ENCODE peak calls at places on chromosomes 7 and 10, in nine cellular contexts. K is ovary, N is H1, I is thyroid gland, Z is sigmoid colon, C is transverse colon, J is adrenal gland, A is spleen, D is breast epithelium. F is an unnamed sample.
A peak's percentile ranks its signal among the peaks of the same experiment; 100 is the strongest.

GRCh38 chr7:45683556-45684148 is 109.5 kb downstream of the ADCY1 start:
- DNase-seq in K (no peak), N (no peak), I (no peak), Z (no peak), C (no peak), J (no peak), A (peak; percentile 40), D (peak; percentile 33), F (peak; percentile 40)

GRCh38 chr7:92880212-92881090 is 44.1 kb upstream of the CDK6 start:
- DNase-seq in K (no peak), N (peak; percentile 27), I (no peak), Z (no peak), C (no peak), J (no peak), A (peak; percentile 67), D (no peak), F (no peak)

GRCh38 chr7:81175291-81175942 is 256.6 kb upstream of the SEMA3C start:
- DNase-seq in K (no peak), N (no peak), I (no peak), Z (no peak), C (no peak), J (no peak), A (no peak), D (no peak), F (no peak)

GRCh38 chr7:44078521-44078920 is 3.8 kb downstream of the POLM start:
- DNase-seq in K (peak; percentile 24), N (no peak), I (peak; percentile 86), Z (no peak), C (no peak), J (no peak), A (peak; percentile 68), D (no peak), F (no peak)

GRCh38 chr10:129978322-129978721 is 14.2 kb upstream of the EBF3 start:
- DNase-seq in K (no peak), N (no peak), I (no peak), Z (no peak), C (no peak), J (no peak), A (no peak), D (no peak), F (no peak)

GRCh38 chr10:79311581-79312407 is 35.5 kb upstream of the PPIF start:
- DNase-seq in K (no peak), N (no peak), I (no peak), Z (no peak), C (no peak), J (no peak), A (peak; percentile 68), D (no peak), F (no peak)

GRCh38 chr10:6102128-6102527 is 13.3 kb downstream of the RBM17 start:
- DNase-seq in K (no peak), N (no peak), I (no peak), Z (no peak), C (peak; percentile 34), J (no peak), A (no peak), D (no peak), F (peak; percentile 81)

GRCh38 chr7:48182736-48183369 is 11.6 kb downstream of the ABCA13 start:
- DNase-seq in K (no peak), N (no peak), I (no peak), Z (no peak), C (no peak), J (no peak), A (no peak), D (no peak), F (no peak)

GRCh38 chr10:66752714-66753113 is 173.1 kb upstream of the LRRTM3 start:
- DNase-seq in K (no peak), N (no peak), I (no peak), Z (no peak), C (no peak), J (no peak), A (no peak), D (no peak), F (no peak)

GRCh38 chr10:75097666-75098285 is 13.7 kb upstream of the SAMD8 start:
- DNase-seq in K (no peak), N (no peak), I (no peak), Z (no peak), C (no peak), J (no peak), A (no peak), D (no peak), F (no peak)

GRCh38 chr7:25255603-25256320 is 27.5 kb upstream of the NPVF start:
- DNase-seq in K (no peak), N (no peak), I (no peak), Z (no peak), C (peak; percentile 29), J (no peak), A (no peak), D (no peak), F (no peak)

GRCh38 chr7:1055084-1055450 is 10.7 kb downstream of the GPR146 start:
- DNase-seq in K (peak; percentile 93), N (no peak), I (peak; percentile 63), Z (peak; percentile 94), C (peak; percentile 51), J (peak; percentile 47), A (peak; percentile 89), D (no peak), F (peak; percentile 31)

GRCh38 chr7:128833148-128833938 is 3.1 kb downstream of the FLNC start:
- DNase-seq in K (peak; percentile 76), N (no peak), I (no peak), Z (peak; percentile 94), C (peak; percentile 48), J (no peak), A (peak; percentile 66), D (no peak), F (no peak)

GRCh38 chr10:89861584-89862287 is 160.3 kb downstream of the KIF20B start:
- DNase-seq in K (no peak), N (no peak), I (peak; percentile 52), Z (no peak), C (no peak), J (no peak), A (no peak), D (no peak), F (no peak)

GRCh38 chr7:72063325-72063724 is 348.8 kb downstream of the CALN1 start:
- DNase-seq in K (no peak), N (no peak), I (no peak), Z (no peak), C (no peak), J (no peak), A (no peak), D (no peak), F (no peak)

GRCh38 chr7:33129806-33130153 is 416 bp downstream of the BBS9 start:
- DNase-seq in K (no peak), N (no peak), I (no peak), Z (no peak), C (no peak), J (no peak), A (no peak), D (no peak), F (no peak)

GRCh38 chr7:65268782-65269149 is 104.9 kb upstream of the ZNF92 start:
- DNase-seq in K (no peak), N (no peak), I (no peak), Z (no peak), C (no peak), J (no peak), A (no peak), D (no peak), F (no peak)

GRCh38 chr7:65264258-65264657 is 109.4 kb upstream of the ZNF92 start:
- DNase-seq in K (no peak), N (no peak), I (no peak), Z (no peak), C (no peak), J (no peak), A (no peak), D (no peak), F (no peak)

GRCh38 chr7:65265959-65266519 is 107.6 kb upstream of the ZNF92 start:
- DNase-seq in K (no peak), N (no peak), I (no peak), Z (no peak), C (no peak), J (no peak), A (no peak), D (no peak), F (no peak)

GRCh38 chr7:65269150-65269856 is 104.4 kb upstream of the ZNF92 start:
- DNase-seq in K (peak; percentile 41), N (peak; percentile 88), I (peak; percentile 25), Z (no peak), C (no peak), J (peak; percentile 28), A (no peak), D (no peak), F (no peak)
- TF ChIP-seq POLR2A in K (no peak), N (peak; percentile 95), I (no peak), Z (no peak), C (no peak), J (no peak), A (no peak), D (no peak), F (no peak)

GRCh38 chr10:4353964-4354363 is 472.0 kb upstream of the AKR1E2 start:
- DNase-seq in K (no peak), N (no peak), I (no peak), Z (no peak), C (no peak), J (no peak), A (no peak), D (no peak), F (no peak)

GRCh38 chr10:4354382-4354812 is 471.6 kb upstream of the AKR1E2 start:
- DNase-seq in K (no peak), N (no peak), I (no peak), Z (no peak), C (peak; percentile 28), J (no peak), A (no peak), D (no peak), F (no peak)

GRCh38 chr10:4352566-4352961 is 473.4 kb upstream of the AKR1E2 start:
- DNase-seq in K (no peak), N (no peak), I (peak; percentile 68), Z (peak; percentile 81), C (no peak), J (no peak), A (no peak), D (no peak), F (no peak)

GRCh38 chr10:4353059-4353655 is 472.9 kb upstream of the AKR1E2 start:
- DNase-seq in K (no peak), N (no peak), I (peak; percentile 8), Z (no peak), C (no peak), J (no peak), A (no peak), D (no peak), F (no peak)

GRCh38 chr10:4355346-4355745 is 470.7 kb upstream of the AKR1E2 start:
- DNase-seq in K (no peak), N (no peak), I (no peak), Z (no peak), C (no peak), J (no peak), A (no peak), D (no peak), F (no peak)
- H3K27ac ChIP-seq in K (no peak overlapping the region), N (no peak overlapping the region), I (no peak overlapping the region), Z (no peak overlapping the region), C (no peak overlapping the region), J (no peak overlapping the region), A (no peak overlapping the region), D (no peak overlapping the region), F (no peak overlapping the region)

GRCh38 chr7:40482794-40483374 is 348.1 kb downstream of the SUGCT start:
- DNase-seq in K (no peak), N (no peak), I (no peak), Z (no peak), C (no peak), J (no peak), A (no peak), D (no peak), F (no peak)
- H3K4me3 ChIP-seq in K (no peak overlapping the region), N (no peak overlapping the region), I (no peak overlapping the region), Z (no peak overlapping the region), C (no peak overlapping the region), J (no peak overlapping the region), A (no peak overlapping the region), D (no peak overlapping the region), F (no peak overlapping the region)

GRCh38 chr10:132421377-132422168 is 24.6 kb downstream of the PWWP2B start:
- DNase-seq in K (peak; percentile 79), N (no peak), I (peak; percentile 84), Z (peak; percentile 92), C (peak; percentile 90), J (peak; percentile 89), A (peak; percentile 95), D (no peak), F (peak; percentile 88)
- TF ChIP-seq POLR2A in K (no peak), N (no peak), I (no peak), Z (peak; percentile 43), C (peak; percentile 74), J (no peak), A (no peak), D (no peak), F (no peak)